ENCODE peak calls at places on chromosome 16, in four cellular contexts. N, L, J and W are unnamed samples.

GRCh38 chr16:83701494-83701893 is 106.3 kb upstream of the HSBP1 start:
- DNase-seq in N (peak), L (peak), J (no peak), W (no peak)

GRCh38 chr16:843771-844170 is 43.2 kb upstream of the GNG13 start:
- DNase-seq in N (no peak), L (no peak), J (no peak), W (no peak)

GRCh38 chr16:89869911-89870310 is 3.5 kb upstream of the TCF25 start:
- DNase-seq in N (no peak), L (no peak), J (no peak), W (no peak)

GRCh38 chr16:81888520-81889394 is 109.7 kb downstream of the PLCG2 start:
- DNase-seq in N (no peak), L (no peak), J (no peak), W (no peak)

GRCh38 chr16:53960954-53961616 is 257.1 kb downstream of the FTO start:
- DNase-seq in N (no peak), L (no peak), J (no peak), W (no peak)

GRCh38 chr16:27531186-27531585 is 18.5 kb downstream of the GTF3C1 start:
- DNase-seq in N (no peak), L (no peak), J (no peak), W (no peak)

GRCh38 chr16:23337836-23338550 is 35.9 kb downstream of the SCNN1B start:
- DNase-seq in N (no peak), L (no peak), J (no peak), W (no peak)

GRCh38 chr16:66487580-66488235 is 60.6 kb downstream of the BEAN1 start:
- DNase-seq in N (no peak), L (no peak), J (peak), W (no peak)

GRCh38 chr16:69093974-69094373 is 11.5 kb upstream of the HAS3 start:
- DNase-seq in N (no peak), L (no peak), J (no peak), W (no peak)

GRCh38 chr16:69085032-69085695 is 20.3 kb upstream of the HAS3 start:
- DNase-seq in N (no peak), L (no peak), J (no peak), W (no peak)

GRCh38 chr16:69087161-69087581 is 18.3 kb upstream of the HAS3 start:
- DNase-seq in N (no peak), L (no peak), J (no peak), W (no peak)

GRCh38 chr16:69088684-69089083 is 16.8 kb upstream of the HAS3 start:
- DNase-seq in N (no peak), L (no peak), J (no peak), W (no peak)

GRCh38 chr16:69089091-69089912 is 16.2 kb upstream of the HAS3 start:
- DNase-seq in N (no peak), L (no peak), J (no peak), W (peak)
- TF ChIP-seq CTCF in N (no peak), L (no peak), J (no peak), W (peak)

GRCh38 chr16:5035909-5036227 is 2.1 kb upstream of the NAGPA start:
- DNase-seq in N (no peak), L (no peak), J (no peak), W (no peak)
- H3K27ac ChIP-seq in N (no peak), L (no peak), J (no peak), W (no peak)

GRCh38 chr16:52318259-52319008 is 228.5 kb downstream of the TOX3 start:
- DNase-seq in N (no peak), L (no peak), J (no peak), W (no peak)
- TF ChIP-seq CTCF in N (no peak), L (no peak), J (no peak), W (no peak)

GRCh38 chr16:56424404-56424765 is 960 bp downstream of the AMFR start:
- DNase-seq in N (no peak), L (no peak), J (no peak), W (no peak)
- H3K27ac ChIP-seq in N (no peak), L (no peak), J (peak), W (peak)

GRCh38 chr16:3099395-3099731 is 269 bp upstream of the ZSCAN10 start:
- DNase-seq in N (no peak), L (no peak), J (no peak), W (no peak)

GRCh38 chr16:3101841-3102470 is 2.9 kb upstream of the ZSCAN10 start:
- DNase-seq in N (no peak), L (no peak), J (no peak), W (no peak)

GRCh38 chr16:3099732-3100499 is 822 bp upstream of the ZSCAN10 start:
- DNase-seq in N (peak), L (peak), J (peak), W (peak)

GRCh38 chr16:3098459-3099394 is at the start of gene ZSCAN10:
- DNase-seq in N (no peak), L (no peak), J (no peak), W (no peak)

GRCh38 chr16:3101018-3101840 is 2.1 kb upstream of the ZSCAN10 start:
- DNase-seq in N (no peak), L (peak), J (no peak), W (no peak)
- TF ChIP-seq CTCF in N (peak), L (peak), J (peak), W (peak)

GRCh38 chr16:11330526-11331237 is 14.6 kb upstream of the RMI2 start:
- DNase-seq in N (no peak), L (peak), J (no peak), W (no peak)

GRCh38 chr16:11328172-11329079 is 16.8 kb upstream of the RMI2 start:
- DNase-seq in N (peak), L (peak), J (no peak), W (peak)

GRCh38 chr16:11331967-11332366 is 13.3 kb upstream of the RMI2 start:
- DNase-seq in N (no peak), L (no peak), J (no peak), W (no peak)

GRCh38 chr16:11329080-11329491 is 16.2 kb upstream of the RMI2 start:
- DNase-seq in N (no peak), L (peak), J (no peak), W (no peak)

GRCh38 chr16:11329891-11330290 is 15.4 kb upstream of the RMI2 start:
- DNase-seq in N (no peak), L (no peak), J (no peak), W (no peak)
- H3K27ac ChIP-seq in N (no peak), L (no peak), J (no peak), W (no peak)

DNA sequence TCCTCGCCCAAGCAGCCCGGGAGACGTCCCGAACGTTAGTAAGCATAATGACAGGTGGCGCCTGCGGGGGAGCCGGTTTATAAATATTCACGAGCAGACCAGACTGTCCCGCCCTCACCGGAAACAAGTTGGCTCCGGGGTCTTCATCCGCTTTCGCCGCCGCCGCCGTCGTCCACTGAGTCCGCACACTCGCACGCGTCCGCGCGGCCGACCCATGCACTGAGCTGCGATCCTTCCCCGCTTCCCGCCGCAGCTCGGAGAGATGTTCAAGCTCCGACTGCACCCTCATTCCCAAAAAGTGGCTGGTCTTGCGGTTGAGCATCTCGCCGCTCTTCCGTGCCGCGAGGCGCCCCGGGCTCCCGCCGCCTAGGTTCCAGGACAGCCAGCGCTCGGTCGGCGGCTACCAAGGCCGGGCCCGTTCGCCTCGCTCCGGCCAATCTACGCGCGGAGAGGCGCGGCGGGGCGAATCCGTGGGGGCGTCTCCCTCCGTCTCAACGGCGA is 385 bp downstream of the CFAP119 start:
- DNase-seq in N (no peak), L (peak), J (no peak), W (no peak)
- TF ChIP-seq CTCF in N (no peak), L (no peak), J (no peak), W (no peak)